ENCODE peak calls at places on chromosome X, in four cellular contexts. J is AG08396; G is stimulated activated CD4-positive, alpha-beta T cell treated with anti-CD3 and anti-CD28 coated beads, TNF-alpha, amount 100 ng/mL, for 48 hours; B is adipocyte. Z is an unnamed sample.

GRCh38 chrX:77628294-77629025 is 157.6 kb downstream of the ATRX start:
- DNase-seq in J (no peak), G (no peak), B (peak; percentile 9), Z (no peak)

GRCh38 chrX:48958635-48959094 is 1.3 kb upstream of the OTUD5 start:
- DNase-seq in J (peak; percentile 30), G (no peak), B (peak; percentile 71), Z (no peak)

GRCh38 chrX:130295519-130296314 is 27.0 kb upstream of the ZNF280C start:
- DNase-seq in J (no peak), G (no peak), B (no peak), Z (no peak)

GRCh38 chrX:106170318-106170717 is 2.2 kb downstream of the PWWP3B start:
- DNase-seq in J (no peak), G (no peak), B (peak; percentile 29), Z (no peak)

GRCh38 chrX:20414781-20415445 is 148.2 kb upstream of the RPS6KA3 start:
- DNase-seq in J (no peak), G (peak; percentile 2), B (no peak), Z (no peak)

GRCh38 chrX:41720125-41720780 is 3.7 kb upstream of the GPR82 start:
- DNase-seq in J (peak; percentile 9), G (no peak), B (peak; percentile 2), Z (no peak)

GRCh38 chrX:57573754-57574153 is 18.1 kb upstream of the ZXDB start:
- DNase-seq in J (no peak), G (no peak), B (peak; percentile 21), Z (peak; percentile 18)

GRCh38 chrX:118221733-118222132 is 105.1 kb upstream of the KLHL13 start:
- DNase-seq in J (no peak), G (no peak), B (peak; percentile 66), Z (no peak)

GRCh38 chrX:49754238-49754857 is 58.6 kb upstream of the PAGE1 start:
- DNase-seq in J (peak; percentile 17), G (peak; percentile 16), B (peak; percentile 3), Z (peak; percentile 76)

Z was measured in G401.